ENCODE peak calls at places on chromosomes 5 and 9, in four cellular contexts. H is CD4-positive, CD25-positive, alpha-beta regulatory T cell; P is tibial nerve; S is pulmonary artery endothelial cell. Q is an unnamed sample.

GRCh38 chr9:87545858-87546257 is 48.2 kb downstream of the DAPK1 start:
- DNase-seq in H (no peak), P (no peak), S (peak; percentile 17), Q (no peak)

GRCh38 chr5:110441035-110441434 is 285.4 kb downstream of the TMEM232 start:
- DNase-seq in H (no peak), P (no peak), S (no peak), Q (peak; percentile 18)

GRCh38 chr5:13567819-13568218 is 376.7 kb downstream of the DNAH5 start:
- DNase-seq in H (no peak), P (no peak), S (no peak), Q (no peak)

GRCh38 chr5:2204366-2205184 is 321.9 kb upstream of the IRX4 start:
- DNase-seq in H (no peak), P (peak; percentile 1), S (no peak), Q (no peak)

GRCh38 chr5:10592598-10592997 is 28.7 kb downstream of the ANKRD33B start:
- DNase-seq in H (no peak), P (no peak), S (no peak), Q (no peak)

GRCh38 chr5:168608821-168609220 is 29.7 kb upstream of the PANK3 start:
- DNase-seq in H (no peak), P (no peak), S (no peak), Q (no peak)

GRCh38 chr9:113645972-113646241 is 182.4 kb downstream of the RGS3 start:
- DNase-seq in H (no peak), P (no peak), S (no peak), Q (no peak)

GRCh38 chr9:17191095-17191494 is 56.3 kb downstream of the CNTLN start:
- DNase-seq in H (no peak), P (no peak), S (no peak), Q (no peak)

GRCh38 chr9:127927457-127928231 is 2.9 kb downstream of the PIP5KL1 start:
- DNase-seq in H (peak; percentile 56), P (no peak), S (no peak), Q (peak; percentile 88)

GRCh38 chr5:115838885-115839518 is 2.4 kb downstream of the ATG12 start:
- DNase-seq in H (peak; percentile 77), P (no peak), S (no peak), Q (peak; percentile 41)

GRCh38 chr9:19408693-19409405 is at the start of gene ACER2:
- DNase-seq in H (peak; percentile 92), P (peak; percentile 95), S (peak; percentile 67), Q (peak; percentile 93)

GRCh38 chr5:120874463-120874862 is 410.4 kb downstream of the PRR16 start:
- DNase-seq in H (no peak), P (no peak), S (no peak), Q (no peak)

GRCh38 chr9:130433168-130433946 is 11.4 kb upstream of the ASS1 start:
- DNase-seq in H (peak; percentile 12), P (no peak), S (no peak), Q (peak; percentile 66)

GRCh38 chr9:114283551-114284111 is 39.3 kb upstream of the ORM1 start:
- DNase-seq in H (no peak), P (no peak), S (no peak), Q (no peak)

GRCh38 chr9:72315510-72316287 is 49.3 kb downstream of the ZFAND5 start:
- DNase-seq in H (no peak), P (peak; percentile 64), S (no peak), Q (no peak)

GRCh38 chr5:113678924-113679575 is 165.6 kb downstream of the YTHDC2 start:
- DNase-seq in H (peak; percentile 7), P (peak; percentile 55), S (peak; percentile 8), Q (peak; percentile 45)

GRCh38 chr5:87302061-87302460 is 34.4 kb downstream of the RASA1 start:
- DNase-seq in H (no peak), P (no peak), S (no peak), Q (no peak)

GRCh38 chr9:86413966-86414880 is 60.0 kb upstream of the TUT7 start:
- DNase-seq in H (peak; percentile 29), P (no peak), S (no peak), Q (no peak)

GRCh38 chr9:89961616-89962341 is 357.0 kb downstream of the GADD45G start:
- DNase-seq in H (no peak), P (no peak), S (no peak), Q (peak; percentile 7)

GRCh38 chr5:94702729-94703128 is 84.3 kb downstream of the SLF1 start:
- DNase-seq in H (no peak), P (no peak), S (no peak), Q (no peak)

GRCh38 chr9:35867538-35867937 is 2.7 kb downstream of the OR13J1 start:
- DNase-seq in H (no peak), P (no peak), S (no peak), Q (no peak)

GRCh38 chr5:109454726-109455505 is 45.1 kb upstream of the PJA2 start:
- DNase-seq in H (no peak), P (no peak), S (peak; percentile 26), Q (no peak)

GRCh38 chr9:37156781-37157356 is 36.5 kb downstream of the ZCCHC7 start:
- DNase-seq in H (no peak), P (no peak), S (no peak), Q (no peak)

GRCh38 chr5:140632366-140633080 is 452 bp downstream of the CD14 start:
- DNase-seq in H (peak; percentile 52), P (peak; percentile 25), S (no peak), Q (peak; percentile 68)

GRCh38 chr9:34985311-34985899 is 4.1 kb upstream of the DNAJB5 start:
- DNase-seq in H (peak; percentile 26), P (peak; percentile 73), S (no peak), Q (peak; percentile 84)

GRCh38 chr5:61401726-61402125 is 69.7 kb downstream of the ZSWIM6 start:
- DNase-seq in H (no peak), P (no peak), S (no peak), Q (no peak)

GRCh38 chr5:61974680-61975079 is 331.3 kb upstream of the KIF2A start:
- DNase-seq in H (no peak), P (no peak), S (no peak), Q (peak; percentile 11)

GRCh38 chr9:93205045-93205768 is 21.3 kb downstream of the WNK2 start:
- DNase-seq in H (no peak), P (peak; percentile 15), S (no peak), Q (peak; percentile 15)

GRCh38 chr9:106697799-106698591 is 165.0 kb upstream of the ZNF462 start:
- DNase-seq in H (no peak), P (peak; percentile 32), S (no peak), Q (no peak)

GRCh38 chr5:7518947-7519560 is 123.1 kb downstream of the ADCY2 start:
- DNase-seq in H (no peak), P (no peak), S (no peak), Q (no peak)

GRCh38 chr5:106380736-106381135 is 1290.0 kb downstream of the EFNA5 start:
- DNase-seq in H (no peak), P (no peak), S (no peak), Q (no peak)

GRCh38 chr5:82164109-82164956 is 113.8 kb downstream of the RPS23 start:
- DNase-seq in H (no peak), P (no peak), S (peak; percentile 43), Q (no peak)

GRCh38 chr9:129832957-129833356 is 2.1 kb downstream of the C9orf78 start:
- DNase-seq in H (no peak), P (no peak), S (no peak), Q (no peak)

GRCh38 chr9:95415158-95415557 is 97.6 kb upstream of the FANCC start:
- DNase-seq in H (no peak), P (no peak), S (no peak), Q (no peak)

Q was measured in activated CD8-positive, alpha-beta T cell treated with anti-CD3 and anti-CD28 coated beads for 36 hours.